ENCODE peak calls at places on chromosomes 2 and 18, in five cellular contexts. V is uterus, B is breast epithelium, A is transverse colon, M is adrenal gland. Y is an unnamed sample.

GRCh38 chr18:22250591-22250996 is 81.2 kb downstream of the GATA6 start:
- DNase-seq in M (no peak), A (peak; percentile 68), V (no peak), B (no peak), Y (no peak)

GRCh38 chr2:168207861-168208260 is 39.5 kb downstream of the STK39 start:
- DNase-seq in B (no peak), V (no peak), M (no peak), A (no peak), Y (no peak)

GRCh38 chr2:27545348-27546141 is 37.3 kb upstream of the ZNF512 start:
- DNase-seq in M (no peak), A (no peak), B (no peak), V (no peak), Y (no peak)

GRCh38 chr18:25237571-25238267 is 114.2 kb downstream of the ZNF521 start:
- DNase-seq in A (no peak), B (no peak), V (no peak), M (no peak), Y (no peak)

GRCh38 chr2:227748079-227748478 is 2.4 kb downstream of the SCYGR8 start:
- DNase-seq in M (no peak), V (no peak), B (no peak), A (no peak), Y (peak; percentile 45)

GRCh38 chr2:152646775-152647174 is 70.5 kb downstream of the PRPF40A start:
- DNase-seq in B (no peak), A (no peak), V (no peak), M (no peak), Y (peak; percentile 61)

GRCh38 chr2:174596994-174597346 is 634 bp downstream of the WIPF1 start:
- DNase-seq in A (no peak), V (no peak), M (no peak), B (no peak), Y (no peak)

GRCh38 chr18:32021756-32022564 is 3.3 kb downstream of the RNF125 start:
- DNase-seq in V (no peak), A (no peak), B (no peak), M (no peak), Y (no peak)

GRCh38 chr18:78619854-78620253 is 359.8 kb upstream of the SALL3 start:
- DNase-seq in B (no peak), A (no peak), M (no peak), V (no peak), Y (no peak)

GRCh38 chr2:79855264-79856006 is 342.6 kb downstream of the CTNNA2 start:
- DNase-seq in A (peak; percentile 25), M (no peak), V (no peak), B (no peak), Y (no peak)

GRCh38 chr2:236177604-236177966 is 9.4 kb upstream of the GBX2 start:
- DNase-seq in B (no peak), M (no peak), V (no peak), A (peak; percentile 33), Y (no peak)

GRCh38 chr2:97733341-97734035 is 20.1 kb downstream of the ZAP70 start:
- DNase-seq in V (no peak), B (no peak), A (no peak), M (no peak), Y (no peak)

GRCh38 chr2:110732422-110733413 is at the start of gene ACOXL:
- DNase-seq in B (no peak), M (no peak), A (peak; percentile 73), V (no peak), Y (no peak)

GRCh38 chr18:59502222-59502898 is 143.3 kb upstream of the LMAN1 start:
- DNase-seq in B (no peak), M (no peak), V (peak; percentile 56), A (no peak), Y (no peak)

GRCh38 chr2:96899084-96899735 is 29.3 kb upstream of the SEMA4C start:
- DNase-seq in M (peak; percentile 78), A (no peak), B (no peak), V (no peak), Y (peak; percentile 78)

DNA sequence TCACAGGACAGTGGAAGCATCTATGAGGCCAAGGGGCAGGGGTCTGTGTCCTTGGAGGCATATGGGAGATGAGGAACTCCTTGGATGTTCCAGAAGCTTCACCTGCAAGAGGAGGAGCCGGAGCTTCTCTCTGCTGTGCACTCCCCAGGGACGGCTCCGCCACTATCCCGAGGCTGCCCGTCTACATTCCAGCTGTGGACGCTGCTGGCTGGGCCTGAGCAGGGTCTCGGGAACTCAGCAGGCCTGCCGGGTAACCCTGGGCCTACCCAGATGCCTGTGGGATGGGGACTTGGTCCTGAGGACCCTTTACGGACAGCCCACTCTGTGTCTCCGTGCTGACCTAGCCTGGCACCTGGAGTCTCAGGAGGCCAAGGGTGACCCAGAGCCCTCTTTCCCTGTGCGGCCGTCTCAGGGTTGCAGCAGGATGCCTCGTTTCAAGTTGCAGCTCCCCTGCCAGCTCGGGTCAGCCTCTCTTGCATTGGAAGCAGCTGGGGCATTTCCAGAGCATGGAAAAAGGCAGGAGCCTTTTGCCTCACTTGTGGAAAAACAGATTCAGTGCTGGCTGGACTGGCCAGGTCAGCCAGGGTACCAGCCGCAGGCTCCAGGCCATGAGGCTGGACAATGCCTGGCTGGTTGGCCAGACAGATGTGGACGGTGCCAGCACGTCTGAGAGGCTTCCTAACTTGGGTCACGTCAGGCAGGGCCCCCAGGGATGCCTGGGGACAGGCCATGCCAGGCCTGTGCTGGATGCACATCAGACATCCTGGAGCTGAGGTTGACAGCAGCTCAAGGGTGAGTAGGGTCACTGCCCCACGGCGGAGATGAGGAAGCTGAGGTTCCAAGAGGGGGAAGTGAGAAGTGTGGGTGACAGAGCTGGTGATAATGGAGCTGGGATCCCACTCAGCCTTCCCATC is 41.5 kb downstream of the SCTR start:
- DNase-seq in M (peak; percentile 14), V (no peak), B (no peak), A (no peak), Y (no peak)
- TF ChIP-seq POLR2A in M (no peak), V (no peak), B (no peak), A (no peak), Y (no peak)

GRCh38 chr18:80239830-80240229 is 7.5 kb downstream of the PARD6G start:
- DNase-seq in A (no peak), V (no peak), M (no peak), B (no peak), Y (no peak)

GRCh38 chr18:80234398-80234797 is 12.9 kb downstream of the PARD6G start:
- DNase-seq in A (no peak), M (no peak), B (no peak), V (no peak), Y (no peak)

GRCh38 chr18:80241919-80242777 is 5.2 kb downstream of the PARD6G start:
- DNase-seq in V (no peak), A (no peak), B (no peak), M (no peak), Y (no peak)

GRCh38 chr18:80243204-80243603 is 4.1 kb downstream of the PARD6G start:
- DNase-seq in V (no peak), M (no peak), B (no peak), A (no peak), Y (no peak)

DNA sequence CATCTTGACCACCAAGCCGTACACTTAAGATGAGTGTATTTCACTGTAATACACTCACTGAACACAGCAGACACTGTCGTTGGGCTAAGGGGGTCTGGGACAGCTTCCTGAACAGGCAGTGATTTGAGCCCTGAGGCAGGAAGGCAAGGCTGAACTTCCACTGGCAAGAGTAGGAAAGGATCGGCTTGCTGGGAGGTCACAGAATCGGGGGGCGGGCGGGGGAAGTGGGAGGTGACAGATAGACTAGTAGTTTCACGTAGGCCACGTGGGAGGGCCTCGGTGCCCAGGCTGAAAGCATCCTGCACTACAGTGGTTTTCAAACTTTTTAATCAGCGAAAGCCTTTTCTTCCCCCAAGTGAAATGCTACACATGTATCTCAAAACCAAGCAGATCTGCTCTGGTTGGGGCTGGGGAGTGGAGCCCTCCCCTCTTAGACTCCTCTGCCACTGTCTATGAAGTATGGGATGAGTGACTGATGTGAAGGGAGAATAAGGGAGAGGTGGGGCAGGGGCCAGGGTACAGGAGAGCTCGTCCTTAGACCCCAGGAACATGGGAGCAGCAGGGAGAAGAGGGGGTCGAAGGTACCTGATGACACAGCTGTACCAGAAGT is 8.6 kb downstream of the PARD6G start:
- DNase-seq in A (no peak), V (no peak), B (no peak), M (no peak), Y (no peak)
- TF ChIP-seq POLR2A in A (no peak), V (no peak), B (no peak), M (no peak), Y (no peak)

DNA sequence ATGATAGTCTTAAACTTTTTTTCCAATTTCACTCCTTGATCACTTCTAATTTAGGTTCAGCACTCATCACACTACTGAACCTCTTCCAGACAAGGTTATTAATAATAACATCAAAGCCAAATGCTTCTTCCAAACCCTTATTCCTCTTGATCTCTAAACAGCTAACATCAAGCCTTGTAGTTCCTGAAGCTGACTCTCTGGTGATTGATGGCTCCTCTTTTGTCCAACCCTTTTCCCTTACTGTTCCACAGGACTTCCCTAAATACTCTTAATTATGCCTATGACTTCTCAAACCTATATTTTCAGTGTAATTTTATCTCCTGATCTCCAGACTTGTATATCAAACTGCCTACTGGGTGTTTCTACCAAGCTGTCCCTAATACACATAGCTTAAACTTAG is 83.9 kb downstream of the FAM228A start:
- DNase-seq in A (no peak), V (no peak), M (no peak), B (no peak), Y (no peak)
- TF ChIP-seq POLR2A in A (no peak), V (no peak), M (no peak), B (no peak), Y (no peak)

GRCh38 chr2:24016853-24017703 is 7.2 kb downstream of the MFSD2B start:
- DNase-seq in M (no peak), V (no peak), B (no peak), A (no peak), Y (no peak)

GRCh38 chr2:24017711-24018110 is 7.8 kb downstream of the MFSD2B start:
- DNase-seq in A (no peak), M (no peak), B (no peak), V (no peak), Y (no peak)

GRCh38 chr2:24016376-24016761 is 6.5 kb downstream of the MFSD2B start:
- DNase-seq in V (no peak), A (no peak), B (no peak), M (no peak), Y (no peak)

GRCh38 chr2:24018241-24018640 is 8.4 kb downstream of the MFSD2B start:
- DNase-seq in M (no peak), B (no peak), V (no peak), A (no peak), Y (no peak)

GRCh38 chr2:24015562-24016375 is 5.9 kb downstream of the MFSD2B start:
- DNase-seq in A (no peak), M (no peak), B (no peak), V (no peak), Y (peak; percentile 76)
- TF ChIP-seq POLR2A in A (no peak), M (no peak), B (no peak), V (no peak), Y (no peak)

GRCh38 chr18:3605562-3606443 is 155.8 kb downstream of the TGIF1 start:
- DNase-seq in V (no peak), A (no peak), B (no peak), M (no peak), Y (no peak)

GRCh38 chr18:3603460-3604259 is 153.7 kb downstream of the TGIF1 start:
- DNase-seq in V (no peak), M (no peak), B (no peak), A (no peak), Y (no peak)

GRCh38 chr18:3604260-3604625 is 154.3 kb downstream of the TGIF1 start:
- DNase-seq in M (no peak), V (no peak), B (no peak), A (no peak), Y (no peak)

GRCh38 chr18:3607309-3608098 is 157.5 kb downstream of the TGIF1 start:
- DNase-seq in B (no peak), A (no peak), V (no peak), M (no peak), Y (no peak)

GRCh38 chr18:3604626-3605408 is 154.8 kb downstream of the TGIF1 start:
- DNase-seq in M (no peak), V (no peak), B (no peak), A (no peak), Y (no peak)
- TF ChIP-seq POLR2A in M (peak; percentile 51), V (no peak), B (no peak), A (peak; percentile 27), Y (peak; percentile 4)